ENCODE peak calls at places on chromosomes 3 and 15, in four cellular contexts. Z is HCT116, L is H1, D is hepatocyte. V is an unnamed sample.
A peak's percentile ranks its signal among the peaks of the same experiment; 100 is the strongest.

GRCh38 chr3:101813817-101814440 is 34.9 kb downstream of the NXPE3 start:
- DNase-seq in Z (peak; percentile 7), L (no peak), D (peak; percentile 50), V (peak; percentile 81)

GRCh38 chr3:66419053-66419440 is 81.8 kb downstream of the LRIG1 start:
- DNase-seq in D (no peak), Z (no peak), L (no peak), V (no peak)

GRCh38 chr15:53193149-53193548 is 403.0 kb upstream of the ONECUT1 start:
- DNase-seq in Z (no peak), D (peak; percentile 60), L (no peak), V (peak; percentile 12)

GRCh38 chr3:197151562-197151961 is 121.9 kb upstream of the MELTF start:
- DNase-seq in L (no peak), D (peak; percentile 61), Z (no peak), V (peak; percentile 72)

GRCh38 chr3:182959474-182960350 is 20.6 kb downstream of the DCUN1D1 start:
- DNase-seq in L (no peak), D (no peak), Z (no peak), V (peak; percentile 41)

GRCh38 chr3:187360087-187360486 is 8.1 kb upstream of the RTP4 start:
- DNase-seq in L (no peak), D (no peak), Z (no peak), V (no peak)

GRCh38 chr3:129160891-129161859 is at the start of gene ISY1:
- DNase-seq in D (peak; percentile 96), Z (peak; percentile 97), L (peak; percentile 86), V (peak; percentile 98)

GRCh38 chr3:68631810-68632545 is 300.4 kb downstream of the TAFA4 start:
- DNase-seq in Z (no peak), L (peak; percentile 64), D (no peak), V (no peak)

GRCh38 chr3:16063603-16064002 is 110.9 kb upstream of the GALNT15 start:
- DNase-seq in L (no peak), D (no peak), Z (no peak), V (no peak)

GRCh38 chr3:31054032-31054431 is 159.6 kb upstream of the GADL1 start:
- DNase-seq in Z (no peak), D (no peak), L (no peak), V (no peak)

GRCh38 chr3:149547413-149547812 is 72.9 kb downstream of the TM4SF4 start:
- DNase-seq in Z (no peak), D (no peak), L (no peak), V (no peak)

GRCh38 chr3:141067559-141067958 is 16.4 kb downstream of the SPSB4 start:
- DNase-seq in D (no peak), Z (no peak), L (no peak), V (no peak)

GRCh38 chr15:95127356-95127755 is 896.0 kb downstream of the MCTP2 start:
- DNase-seq in Z (no peak), L (no peak), D (no peak), V (no peak)

GRCh38 chr15:59406446-59406845 is 31.5 kb upstream of the FAM81A start:
- DNase-seq in L (no peak), D (no peak), Z (no peak), V (no peak)

DNA sequence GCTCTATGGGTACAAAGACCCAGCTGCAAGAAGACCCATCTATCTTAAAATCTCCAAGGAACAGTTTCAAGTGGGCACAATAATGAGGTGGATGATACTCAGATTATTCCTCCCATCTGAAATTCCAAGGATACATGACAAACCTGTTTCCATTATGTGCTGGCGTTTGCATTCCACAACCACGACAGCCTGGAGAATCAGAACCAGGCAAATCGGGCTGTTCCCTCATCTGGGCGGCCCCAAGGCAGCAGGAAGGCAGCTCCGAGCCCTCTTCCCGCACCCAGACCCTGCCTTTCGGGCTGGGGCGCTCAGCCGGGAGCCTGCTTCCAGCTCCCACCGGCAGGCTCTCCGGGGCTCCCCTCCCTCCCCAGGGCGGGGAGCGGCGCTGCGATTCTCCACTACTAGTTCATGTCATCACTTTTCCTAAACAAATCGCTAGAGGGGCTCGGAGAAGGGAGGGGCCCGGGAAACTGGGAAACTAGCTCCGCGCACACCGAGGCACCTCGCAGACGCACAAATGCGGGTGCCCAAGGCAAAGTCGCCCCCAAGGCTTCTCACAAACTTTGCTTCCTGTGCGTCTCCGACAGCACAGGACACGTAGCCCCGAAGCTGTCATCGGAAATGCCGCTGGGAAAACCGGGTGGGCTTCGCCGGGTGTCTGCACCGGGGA is at the start of gene MGLL:
- DNase-seq in D (peak; percentile 60), L (peak; percentile 60), Z (no peak), V (peak; percentile 26)
- TF ChIP-seq EZH2 in D (peak; percentile 27), L (no peak), Z (no peak), V (peak; percentile 50)

GRCh38 chr15:74180689-74181602 is 7.4 kb downstream of the ISLR start:
- DNase-seq in L (no peak), Z (no peak), D (no peak), V (no peak)
- H3K27ac ChIP-seq in L (no peak overlapping the region), Z (no peak overlapping the region), D (no peak overlapping the region), V (no peak overlapping the region)

DNA sequence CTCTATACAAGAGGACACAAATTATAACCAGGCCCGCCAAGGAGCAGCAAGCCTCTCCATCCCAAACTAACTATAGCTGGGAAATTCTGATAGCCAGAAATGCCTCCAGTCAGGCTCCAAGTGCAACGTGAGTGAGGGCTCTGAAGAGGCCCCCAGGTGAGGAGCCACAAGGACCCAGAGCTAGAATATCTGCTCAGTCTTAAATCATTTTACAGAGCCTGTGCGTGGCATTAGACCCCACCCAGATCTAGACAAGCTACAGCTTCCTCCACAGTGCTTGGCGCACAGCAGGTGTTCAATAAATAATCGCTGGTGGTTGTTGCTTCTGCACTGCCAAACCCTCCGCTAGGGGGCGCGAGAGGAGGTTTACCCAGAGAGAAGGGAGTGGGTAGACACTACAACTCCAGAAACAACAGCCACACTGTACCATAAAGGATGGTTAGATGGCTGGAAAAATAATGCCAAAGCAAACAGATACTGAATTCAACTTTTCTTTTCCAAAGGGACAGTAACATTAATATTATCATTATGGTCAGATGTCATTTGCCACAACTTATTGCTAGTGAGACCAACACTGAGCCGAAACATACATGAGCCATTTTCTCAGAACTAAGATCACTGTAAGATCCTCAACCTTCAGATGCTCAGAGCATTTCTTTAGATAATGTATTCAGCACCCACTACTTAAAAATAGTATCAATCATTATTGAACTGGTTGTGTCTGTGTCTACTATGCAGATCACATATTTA is 44.5 kb downstream of the ZIC4 start:
- DNase-seq in D (peak; percentile 23), Z (peak; percentile 34), L (peak; percentile 99), V (peak; percentile 81)
- TF ChIP-seq CTCF in D (peak; percentile 34), Z (peak; percentile 95), L (peak; percentile 82), V (peak; percentile 91)

GRCh38 chr15:76340198-76340801 is 3.7 kb downstream of the ISL2 start:
- DNase-seq in D (peak; percentile 38), L (peak; percentile 68), Z (no peak), V (no peak)

GRCh38 chr15:76342382-76343201 is 6.0 kb downstream of the ISL2 start:
- DNase-seq in Z (no peak), D (peak; percentile 44), L (peak; percentile 87), V (no peak)

GRCh38 chr15:76342046-76342381 is 5.4 kb downstream of the ISL2 start:
- DNase-seq in D (no peak), L (peak; percentile 65), Z (no peak), V (no peak)

GRCh38 chr15:76340802-76341365 is 4.3 kb downstream of the ISL2 start:
- DNase-seq in D (peak; percentile 35), L (peak; percentile 78), Z (no peak), V (peak; percentile 52)

GRCh38 chr15:76341366-76342045 is 4.9 kb downstream of the ISL2 start:
- DNase-seq in D (no peak), Z (no peak), L (peak; percentile 76), V (no peak)
- TF ChIP-seq EZH2 in D (peak; percentile 93), Z (no peak), L (no peak), V (no peak)

DNA sequence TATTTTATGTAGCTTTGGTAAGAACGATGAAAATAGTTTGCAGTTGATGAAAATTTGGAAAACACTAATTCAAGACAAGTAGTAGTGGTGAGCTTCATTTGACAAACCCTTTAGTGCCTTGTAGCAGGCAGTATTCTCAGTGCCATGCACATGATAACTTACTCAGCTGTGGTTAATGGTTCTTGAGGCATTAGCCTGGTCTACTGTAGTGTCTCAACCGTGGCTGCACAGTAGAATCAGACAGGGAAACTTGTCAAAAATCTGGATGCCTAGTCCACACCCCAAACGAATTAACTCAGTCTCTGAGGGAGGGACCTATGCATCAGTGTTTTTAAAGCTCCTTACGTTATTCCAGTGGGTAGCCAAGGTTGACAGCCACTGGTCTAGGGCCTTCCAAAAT is 45.4 kb downstream of the PSMD6 start:
- DNase-seq in L (no peak), D (no peak), Z (no peak), V (no peak)
- H3K27ac ChIP-seq in L (no peak overlapping the region), D (no peak overlapping the region), Z (no peak overlapping the region), V (no peak overlapping the region)

GRCh38 chr3:133283958-133284807 is 115.7 kb upstream of the BFSP2 start:
- DNase-seq in D (no peak), Z (no peak), L (no peak), V (no peak)
- TF ChIP-seq CTCF in D (no peak), Z (peak; percentile 7), L (no peak), V (no peak)

GRCh38 chr15:83284563-83285283 is at the start of gene BNC1:
- DNase-seq in L (peak; percentile 62), D (peak; percentile 23), Z (no peak), V (no peak)
- TF ChIP-seq EZH2 in L (no peak), D (peak; percentile 90), Z (no peak), V (peak; percentile 80)

V was measured in A673.